ENCODE peak calls at places on chromosomes 6 and 20, in six cellular contexts. One of them, this sample, is unnamed.

GRCh38 chr6:42552380-42552779 is 11.4 kb upstream of the UBR2 start:
- DNase-seq in LHCN-M2: no peak
- DNase-seq in breast epithelium: no peak
- DNase-seq in activated naive CD4-positive, alpha-beta T cell treated with anti-CD3 and anti-CD28 coated beads, Interleukin-2, amount 10 ng/mL, durations not matched to agents 7 days and 5 days: no peak
- DNase-seq in iris pigment epithelial cell: no peak
- DNase-seq in nucleus accumbens: no peak
- DNase-seq in this sample: no peak

GRCh38 chr6:12403201-12403826 is 113.2 kb downstream of the EDN1 start:
- DNase-seq in activated naive CD4-positive, alpha-beta T cell treated with anti-CD3 and anti-CD28 coated beads, Interleukin-2, amount 10 ng/mL, durations not matched to agents 7 days and 5 days: no peak
- DNase-seq in nucleus accumbens: no peak
- DNase-seq in LHCN-M2: peak
- DNase-seq in breast epithelium: no peak
- DNase-seq in iris pigment epithelial cell: peak
- DNase-seq in this sample: no peak

GRCh38 chr20:50142812-50143211 is 10.7 kb downstream of the PEDS1 start:
- DNase-seq in activated naive CD4-positive, alpha-beta T cell treated with anti-CD3 and anti-CD28 coated beads, Interleukin-2, amount 10 ng/mL, durations not matched to agents 7 days and 5 days: no peak
- DNase-seq in breast epithelium: no peak
- DNase-seq in iris pigment epithelial cell: no peak
- DNase-seq in LHCN-M2: no peak
- DNase-seq in nucleus accumbens: no peak
- DNase-seq in this sample: no peak

GRCh38 chr6:134984821-134985220 is 34.9 kb upstream of the ALDH8A1 start:
- DNase-seq in breast epithelium: no peak
- DNase-seq in LHCN-M2: peak
- DNase-seq in nucleus accumbens: no peak
- DNase-seq in activated naive CD4-positive, alpha-beta T cell treated with anti-CD3 and anti-CD28 coated beads, Interleukin-2, amount 10 ng/mL, durations not matched to agents 7 days and 5 days: no peak
- DNase-seq in iris pigment epithelial cell: peak
- DNase-seq in this sample: no peak

GRCh38 chr6:39083111-39083702 is 31.8 kb downstream of the SAYSD1 start:
- DNase-seq in LHCN-M2: no peak
- DNase-seq in nucleus accumbens: no peak
- DNase-seq in breast epithelium: no peak
- DNase-seq in activated naive CD4-positive, alpha-beta T cell treated with anti-CD3 and anti-CD28 coated beads, Interleukin-2, amount 10 ng/mL, durations not matched to agents 7 days and 5 days: no peak
- DNase-seq in iris pigment epithelial cell: no peak
- DNase-seq in this sample: no peak

GRCh38 chr6:170473226-170473789 is 79.8 kb downstream of the PSMB1 start:
- DNase-seq in LHCN-M2: peak
- DNase-seq in iris pigment epithelial cell: no peak
- DNase-seq in nucleus accumbens: no peak
- DNase-seq in breast epithelium: no peak
- DNase-seq in activated naive CD4-positive, alpha-beta T cell treated with anti-CD3 and anti-CD28 coated beads, Interleukin-2, amount 10 ng/mL, durations not matched to agents 7 days and 5 days: no peak
- DNase-seq in this sample: no peak

GRCh38 chr6:169092375-169092774 is 161.3 kb downstream of the THBS2 start:
- DNase-seq in LHCN-M2: no peak
- DNase-seq in nucleus accumbens: no peak
- DNase-seq in iris pigment epithelial cell: peak
- DNase-seq in activated naive CD4-positive, alpha-beta T cell treated with anti-CD3 and anti-CD28 coated beads, Interleukin-2, amount 10 ng/mL, durations not matched to agents 7 days and 5 days: no peak
- DNase-seq in breast epithelium: no peak
- DNase-seq in this sample: no peak

GRCh38 chr6:110284877-110285276 is 73.3 kb downstream of the METTL24 start:
- DNase-seq in iris pigment epithelial cell: no peak
- DNase-seq in LHCN-M2: no peak
- DNase-seq in breast epithelium: no peak
- DNase-seq in activated naive CD4-positive, alpha-beta T cell treated with anti-CD3 and anti-CD28 coated beads, Interleukin-2, amount 10 ng/mL, durations not matched to agents 7 days and 5 days: no peak
- DNase-seq in nucleus accumbens: no peak
- DNase-seq in this sample: no peak

GRCh38 chr6:63516186-63516944 is 55.9 kb upstream of the LOC128125822 start:
- DNase-seq in LHCN-M2: no peak
- DNase-seq in breast epithelium: no peak
- DNase-seq in activated naive CD4-positive, alpha-beta T cell treated with anti-CD3 and anti-CD28 coated beads, Interleukin-2, amount 10 ng/mL, durations not matched to agents 7 days and 5 days: no peak
- DNase-seq in iris pigment epithelial cell: no peak
- DNase-seq in nucleus accumbens: no peak
- DNase-seq in this sample: no peak

GRCh38 chr6:56699066-56699654 is 56.5 kb upstream of the DST start:
- DNase-seq in breast epithelium: no peak
- DNase-seq in iris pigment epithelial cell: peak
- DNase-seq in nucleus accumbens: no peak
- DNase-seq in LHCN-M2: peak
- DNase-seq in activated naive CD4-positive, alpha-beta T cell treated with anti-CD3 and anti-CD28 coated beads, Interleukin-2, amount 10 ng/mL, durations not matched to agents 7 days and 5 days: no peak
- DNase-seq in this sample: peak

GRCh38 chr20:37987602-37988290 is 45.5 kb downstream of the TTI1 start:
- DNase-seq in LHCN-M2: no peak
- DNase-seq in breast epithelium: no peak
- DNase-seq in nucleus accumbens: no peak
- DNase-seq in activated naive CD4-positive, alpha-beta T cell treated with anti-CD3 and anti-CD28 coated beads, Interleukin-2, amount 10 ng/mL, durations not matched to agents 7 days and 5 days: no peak
- DNase-seq in iris pigment epithelial cell: no peak
- DNase-seq in this sample: no peak

GRCh38 chr20:11178946-11179654 is 505.3 kb upstream of the JAG1 start:
- DNase-seq in nucleus accumbens: no peak
- DNase-seq in LHCN-M2: peak
- DNase-seq in breast epithelium: no peak
- DNase-seq in activated naive CD4-positive, alpha-beta T cell treated with anti-CD3 and anti-CD28 coated beads, Interleukin-2, amount 10 ng/mL, durations not matched to agents 7 days and 5 days: no peak
- DNase-seq in iris pigment epithelial cell: peak
- DNase-seq in this sample: no peak

GRCh38 chr6:54681987-54682386 is 164.6 kb upstream of the FAM83B start:
- DNase-seq in activated naive CD4-positive, alpha-beta T cell treated with anti-CD3 and anti-CD28 coated beads, Interleukin-2, amount 10 ng/mL, durations not matched to agents 7 days and 5 days: no peak
- DNase-seq in LHCN-M2: peak
- DNase-seq in iris pigment epithelial cell: peak
- DNase-seq in breast epithelium: no peak
- DNase-seq in nucleus accumbens: no peak
- DNase-seq in this sample: no peak

GRCh38 chr20:25543068-25543467 is 42.3 kb downstream of the NINL start:
- DNase-seq in activated naive CD4-positive, alpha-beta T cell treated with anti-CD3 and anti-CD28 coated beads, Interleukin-2, amount 10 ng/mL, durations not matched to agents 7 days and 5 days: no peak
- DNase-seq in breast epithelium: no peak
- DNase-seq in LHCN-M2: peak
- DNase-seq in iris pigment epithelial cell: peak
- DNase-seq in nucleus accumbens: no peak
- DNase-seq in this sample: no peak

GRCh38 chr6:35724059-35724458 is 12.8 kb upstream of the ARMC12 start:
- DNase-seq in nucleus accumbens: no peak
- DNase-seq in LHCN-M2: no peak
- DNase-seq in activated naive CD4-positive, alpha-beta T cell treated with anti-CD3 and anti-CD28 coated beads, Interleukin-2, amount 10 ng/mL, durations not matched to agents 7 days and 5 days: peak
- DNase-seq in breast epithelium: no peak
- DNase-seq in iris pigment epithelial cell: no peak
- DNase-seq in this sample: no peak

GRCh38 chr6:84284428-84285033 is 57.1 kb upstream of the CEP162 start:
- DNase-seq in activated naive CD4-positive, alpha-beta T cell treated with anti-CD3 and anti-CD28 coated beads, Interleukin-2, amount 10 ng/mL, durations not matched to agents 7 days and 5 days: no peak
- DNase-seq in breast epithelium: no peak
- DNase-seq in LHCN-M2: no peak
- DNase-seq in iris pigment epithelial cell: peak
- DNase-seq in nucleus accumbens: no peak
- DNase-seq in this sample: no peak

GRCh38 chr6:107982511-107982910 is 24.5 kb upstream of the SEC63 start:
- DNase-seq in activated naive CD4-positive, alpha-beta T cell treated with anti-CD3 and anti-CD28 coated beads, Interleukin-2, amount 10 ng/mL, durations not matched to agents 7 days and 5 days: no peak
- DNase-seq in nucleus accumbens: no peak
- DNase-seq in LHCN-M2: no peak
- DNase-seq in breast epithelium: no peak
- DNase-seq in iris pigment epithelial cell: no peak
- DNase-seq in this sample: no peak

GRCh38 chr6:160226118-160226541 is 32.5 kb downstream of the SLC22A2 start:
- DNase-seq in iris pigment epithelial cell: no peak
- DNase-seq in activated naive CD4-positive, alpha-beta T cell treated with anti-CD3 and anti-CD28 coated beads, Interleukin-2, amount 10 ng/mL, durations not matched to agents 7 days and 5 days: no peak
- DNase-seq in breast epithelium: no peak
- DNase-seq in nucleus accumbens: no peak
- DNase-seq in LHCN-M2: no peak
- DNase-seq in this sample: no peak

GRCh38 chr6:126720326-126720725 is 380.4 kb downstream of the CENPW start:
- DNase-seq in breast epithelium: no peak
- DNase-seq in LHCN-M2: peak
- DNase-seq in activated naive CD4-positive, alpha-beta T cell treated with anti-CD3 and anti-CD28 coated beads, Interleukin-2, amount 10 ng/mL, durations not matched to agents 7 days and 5 days: no peak
- DNase-seq in iris pigment epithelial cell: peak
- DNase-seq in nucleus accumbens: no peak
- DNase-seq in this sample: no peak

GRCh38 chr6:110776413-110776812 is 38.9 kb downstream of the CDK19 start:
- DNase-seq in nucleus accumbens: no peak
- DNase-seq in activated naive CD4-positive, alpha-beta T cell treated with anti-CD3 and anti-CD28 coated beads, Interleukin-2, amount 10 ng/mL, durations not matched to agents 7 days and 5 days: no peak
- DNase-seq in iris pigment epithelial cell: no peak
- DNase-seq in LHCN-M2: no peak
- DNase-seq in breast epithelium: no peak
- DNase-seq in this sample: no peak

GRCh38 chr6:144908004-144908403 is 622.9 kb downstream of the UTRN start:
- DNase-seq in LHCN-M2: no peak
- DNase-seq in nucleus accumbens: no peak
- DNase-seq in iris pigment epithelial cell: no peak
- DNase-seq in breast epithelium: no peak
- DNase-seq in activated naive CD4-positive, alpha-beta T cell treated with anti-CD3 and anti-CD28 coated beads, Interleukin-2, amount 10 ng/mL, durations not matched to agents 7 days and 5 days: no peak
- DNase-seq in this sample: no peak

GRCh38 chr6:156021746-156022396 is 566.2 kb upstream of the NOX3 start:
- DNase-seq in iris pigment epithelial cell: peak
- DNase-seq in activated naive CD4-positive, alpha-beta T cell treated with anti-CD3 and anti-CD28 coated beads, Interleukin-2, amount 10 ng/mL, durations not matched to agents 7 days and 5 days: no peak
- DNase-seq in breast epithelium: no peak
- DNase-seq in nucleus accumbens: no peak
- DNase-seq in LHCN-M2: no peak
- DNase-seq in this sample: no peak

GRCh38 chr20:9392892-9393857 is 121.2 kb upstream of the LAMP5 start:
- DNase-seq in LHCN-M2: peak
- DNase-seq in nucleus accumbens: peak
- DNase-seq in activated naive CD4-positive, alpha-beta T cell treated with anti-CD3 and anti-CD28 coated beads, Interleukin-2, amount 10 ng/mL, durations not matched to agents 7 days and 5 days: no peak
- DNase-seq in iris pigment epithelial cell: peak
- DNase-seq in breast epithelium: no peak
- DNase-seq in this sample: no peak